ENCODE peak calls at places on chromosomes 1 and 21, in ten cellular contexts. T is tibial nerve, C is H1, K is Peyer's patch, H is GM12892, I is adrenal gland, S is K562, F is ovary, Q is HCT116, E is IMR-90. M is an unnamed sample.

GRCh38 chr1:225329041-225329440 is 98.8 kb downstream of the LBR start:
- DNase-seq in T (no peak), C (no peak), K (no peak), H (no peak), I (no peak), S (no peak), F (no peak), Q (no peak), E (no peak), M (no peak)

GRCh38 chr1:6302568-6302967 is 41.7 kb upstream of the GPR153 start:
- DNase-seq in T (no peak), C (no peak), K (no peak), H (no peak), I (no peak), S (no peak), F (no peak), Q (no peak), E (no peak), M (no peak)

GRCh38 chr1:40110389-40110788 is 13.3 kb upstream of the PPT1 start:
- DNase-seq in T (no peak), C (no peak), K (no peak), H (no peak), I (no peak), S (no peak), F (no peak), Q (no peak), E (no peak), M (no peak)

GRCh38 chr1:230509281-230509977 is 83.3 kb upstream of the PGBD5 start:
- DNase-seq in T (no peak), C (no peak), K (no peak), H (no peak), I (peak), S (no peak), F (no peak), Q (no peak), E (peak), M (no peak)

GRCh38 chr1:221839794-221840395 is 98.0 kb upstream of the DUSP10 start:
- DNase-seq in T (peak), C (no peak), K (no peak), H (peak), I (peak), S (no peak), F (no peak), Q (peak), E (peak), M (no peak)

GRCh38 chr1:173280899-173281660 is 73.9 kb upstream of the TNFSF4 start:
- DNase-seq in T (no peak), C (no peak), K (no peak), H (no peak), I (no peak), S (no peak), F (no peak), Q (no peak), E (peak), M (no peak)

GRCh38 chr21:40827509-40827908 is 19.4 kb downstream of the DSCAM start:
- DNase-seq in T (no peak), C (no peak), K (no peak), H (no peak), I (no peak), S (no peak), F (no peak), Q (no peak), E (no peak), M (no peak)

GRCh38 chr1:240387036-240387435 is 224.9 kb downstream of the GREM2 start:
- DNase-seq in T (no peak), C (no peak), K (no peak), H (no peak), I (no peak), S (no peak), F (no peak), Q (no peak), E (no peak), M (no peak)

GRCh38 chr1:19793360-19794046 is 6.2 kb downstream of the TMCO4 start:
- DNase-seq in T (no peak), C (no peak), K (no peak), H (no peak), I (no peak), S (no peak), F (no peak), Q (no peak), E (no peak), M (no peak)

GRCh38 chr1:174051956-174052355 is 29.8 kb upstream of the RC3H1 start:
- DNase-seq in T (peak), C (no peak), K (no peak), H (no peak), I (no peak), S (no peak), F (no peak), Q (no peak), E (no peak), M (no peak)

GRCh38 chr1:202568466-202569196 is 141.6 kb downstream of the SYT2 start:
- DNase-seq in T (no peak), C (no peak), K (no peak), H (no peak), I (peak), S (no peak), F (no peak), Q (no peak), E (no peak), M (no peak)

GRCh38 chr1:84166797-84167196 is 22.7 kb downstream of the PRKACB start:
- DNase-seq in T (no peak), C (no peak), K (no peak), H (no peak), I (no peak), S (no peak), F (no peak), Q (no peak), E (no peak), M (no peak)

GRCh38 chr1:52234014-52234413 is 92.1 kb downstream of the ZFYVE9 start:
- DNase-seq in T (no peak), C (no peak), K (no peak), H (no peak), I (no peak), S (no peak), F (no peak), Q (no peak), E (no peak), M (no peak)

GRCh38 chr1:23597635-23598388 is 38.5 kb upstream of the ID3 start:
- DNase-seq in T (no peak), C (no peak), K (no peak), H (no peak), I (no peak), S (no peak), F (no peak), Q (no peak), E (no peak), M (no peak)

GRCh38 chr1:74733616-74734484 is 898 bp downstream of the TYW3 start:
- DNase-seq in T (peak), C (no peak), K (peak), H (no peak), I (peak), S (peak), F (no peak), Q (peak), E (peak), M (peak)

GRCh38 chr1:51829058-51829457 is 49.5 kb downstream of the NRDC start:
- DNase-seq in T (no peak), C (no peak), K (no peak), H (no peak), I (no peak), S (no peak), F (no peak), Q (no peak), E (no peak), M (no peak)

GRCh38 chr1:85992756-85993155 is 163.8 kb downstream of the COL24A1 start:
- DNase-seq in T (no peak), C (no peak), K (no peak), H (no peak), I (no peak), S (no peak), F (no peak), Q (no peak), E (peak), M (no peak)

GRCh38 chr1:197915797-197916686 is 1.1 kb upstream of the LHX9 start:
- DNase-seq in T (no peak), C (no peak), K (no peak), H (no peak), I (peak), S (peak), F (peak), Q (peak), E (peak), M (no peak)

GRCh38 chr1:20409971-20410370 is 76.0 kb downstream of the CAMK2N1 start:
- DNase-seq in T (no peak), C (no peak), K (no peak), H (no peak), I (no peak), S (no peak), F (no peak), Q (no peak), E (no peak), M (no peak)

GRCh38 chr1:239308701-239309333 is 77.6 kb upstream of the CHRM3 start:
- DNase-seq in T (no peak), C (peak), K (no peak), H (no peak), I (peak), S (no peak), F (peak), Q (no peak), E (no peak), M (peak)

GRCh38 chr1:19087737-19088594 is 122.1 kb downstream of the UBR4 start:
- DNase-seq in T (no peak), C (no peak), K (no peak), H (no peak), I (no peak), S (no peak), F (no peak), Q (no peak), E (peak), M (no peak)

GRCh38 chr21:15445327-15445726 is 284.5 kb upstream of the USP25 start:
- DNase-seq in T (no peak), C (peak), K (no peak), H (no peak), I (no peak), S (no peak), F (no peak), Q (no peak), E (no peak), M (peak)

GRCh38 chr1:174982971-174983689 is 16.6 kb upstream of the CACYBP start:
- DNase-seq in T (peak), C (no peak), K (no peak), H (no peak), I (peak), S (peak), F (no peak), Q (peak), E (peak), M (no peak)

DNA sequence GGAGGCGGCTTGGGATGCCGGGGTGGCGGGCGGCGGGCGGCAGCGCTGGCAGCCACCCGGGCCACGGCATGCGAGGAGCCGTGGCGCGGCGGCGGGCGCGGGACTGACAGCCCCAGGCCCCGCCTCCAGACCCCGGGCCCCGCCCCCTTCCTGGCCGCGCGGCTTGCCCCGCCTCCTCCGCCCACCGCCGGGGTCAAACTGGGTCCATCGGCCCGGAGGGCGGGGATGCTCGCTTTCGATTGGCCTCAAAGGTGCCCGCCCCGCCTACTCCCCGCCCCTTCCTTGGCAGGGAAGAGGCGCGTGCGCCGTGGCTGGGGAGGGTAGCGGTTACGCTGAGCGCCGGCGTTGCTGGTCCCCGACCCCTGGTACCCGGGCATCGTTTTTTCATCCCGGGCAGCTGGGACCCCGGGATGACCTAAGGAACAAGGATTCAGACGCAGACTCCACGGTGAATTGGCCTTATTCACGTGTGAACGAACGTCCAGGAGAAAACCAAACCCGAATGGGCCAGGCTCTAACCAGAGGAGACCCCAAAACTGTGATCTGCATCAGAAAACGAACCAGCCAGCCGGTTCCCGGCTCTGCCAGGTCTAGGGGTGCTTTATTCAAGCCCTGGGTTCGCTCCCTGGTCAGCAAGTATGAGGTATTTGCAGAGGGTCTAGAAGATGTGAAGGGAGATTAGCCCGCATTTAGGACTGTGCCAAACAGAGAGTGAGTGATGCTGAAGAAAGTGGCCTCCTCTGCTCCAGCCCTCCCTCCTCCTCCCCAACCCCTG is 117.2 kb upstream of the GUCA2B start:
- DNase-seq in T (peak), C (peak), K (peak), H (peak), I (peak), S (peak), F (peak), Q (peak), E (peak), M (peak)
- TF ChIP-seq POLR2A in T (no peak), C (no peak), K (no peak), H (peak), I (no peak), S (peak), F (no peak), Q (peak), E (no peak), M (no peak)

GRCh38 chr1:226994357-226995063 is 54.4 kb downstream of the COQ8A start:
- DNase-seq in T (no peak), C (no peak), K (no peak), H (no peak), I (no peak), S (no peak), F (no peak), Q (no peak), E (no peak), M (no peak)

GRCh38 chr1:226995966-226996332 is 55.9 kb downstream of the COQ8A start:
- DNase-seq in T (no peak), C (no peak), K (no peak), H (no peak), I (no peak), S (no peak), F (no peak), Q (no peak), E (no peak), M (no peak)

GRCh38 chr1:226995064-226995965 is 55.2 kb downstream of the COQ8A start:
- DNase-seq in T (no peak), C (no peak), K (no peak), H (no peak), I (no peak), S (no peak), F (no peak), Q (no peak), E (no peak), M (no peak)

GRCh38 chr1:226991920-226992319 is 51.8 kb downstream of the COQ8A start:
- DNase-seq in T (no peak), C (no peak), K (no peak), H (no peak), I (no peak), S (no peak), F (no peak), Q (no peak), E (no peak), M (no peak)

GRCh38 chr1:226993676-226994356 is 53.7 kb downstream of the COQ8A start:
- DNase-seq in T (no peak), C (no peak), K (no peak), H (no peak), I (no peak), S (no peak), F (no peak), Q (no peak), E (no peak), M (no peak)
- TF ChIP-seq POLR2A in T (no peak), C (no peak), K (no peak), H (no peak), I (no peak), S (no peak), F (no peak), Q (no peak), E (no peak), M (no peak)

GRCh38 chr1:93475691-93476090 is 27.8 kb downstream of the FNBP1L start:
- DNase-seq in T (no peak), C (no peak), K (no peak), H (no peak), I (no peak), S (no peak), F (no peak), Q (no peak), E (no peak), M (no peak)
- TF ChIP-seq POLR2A in T (no peak), C (no peak), K (no peak), H (no peak), I (no peak), S (no peak), F (no peak), Q (no peak), E (no peak), M (no peak)

GRCh38 chr1:156121441-156121840 is 6.9 kb downstream of the LMNA start:
- DNase-seq in T (no peak), C (no peak), K (no peak), H (no peak), I (no peak), S (no peak), F (no peak), Q (no peak), E (no peak), M (no peak)

GRCh38 chr1:156122086-156122485 is 7.6 kb downstream of the LMNA start:
- DNase-seq in T (no peak), C (no peak), K (no peak), H (no peak), I (peak), S (no peak), F (no peak), Q (no peak), E (no peak), M (no peak)

GRCh38 chr1:156124557-156125483 is 10.3 kb downstream of the LMNA start:
- DNase-seq in T (no peak), C (no peak), K (no peak), H (no peak), I (peak), S (no peak), F (no peak), Q (no peak), E (no peak), M (no peak)

GRCh38 chr1:156122519-156123355 is 8.2 kb downstream of the LMNA start:
- DNase-seq in T (peak), C (no peak), K (no peak), H (no peak), I (peak), S (peak), F (peak), Q (no peak), E (peak), M (no peak)

DNA sequence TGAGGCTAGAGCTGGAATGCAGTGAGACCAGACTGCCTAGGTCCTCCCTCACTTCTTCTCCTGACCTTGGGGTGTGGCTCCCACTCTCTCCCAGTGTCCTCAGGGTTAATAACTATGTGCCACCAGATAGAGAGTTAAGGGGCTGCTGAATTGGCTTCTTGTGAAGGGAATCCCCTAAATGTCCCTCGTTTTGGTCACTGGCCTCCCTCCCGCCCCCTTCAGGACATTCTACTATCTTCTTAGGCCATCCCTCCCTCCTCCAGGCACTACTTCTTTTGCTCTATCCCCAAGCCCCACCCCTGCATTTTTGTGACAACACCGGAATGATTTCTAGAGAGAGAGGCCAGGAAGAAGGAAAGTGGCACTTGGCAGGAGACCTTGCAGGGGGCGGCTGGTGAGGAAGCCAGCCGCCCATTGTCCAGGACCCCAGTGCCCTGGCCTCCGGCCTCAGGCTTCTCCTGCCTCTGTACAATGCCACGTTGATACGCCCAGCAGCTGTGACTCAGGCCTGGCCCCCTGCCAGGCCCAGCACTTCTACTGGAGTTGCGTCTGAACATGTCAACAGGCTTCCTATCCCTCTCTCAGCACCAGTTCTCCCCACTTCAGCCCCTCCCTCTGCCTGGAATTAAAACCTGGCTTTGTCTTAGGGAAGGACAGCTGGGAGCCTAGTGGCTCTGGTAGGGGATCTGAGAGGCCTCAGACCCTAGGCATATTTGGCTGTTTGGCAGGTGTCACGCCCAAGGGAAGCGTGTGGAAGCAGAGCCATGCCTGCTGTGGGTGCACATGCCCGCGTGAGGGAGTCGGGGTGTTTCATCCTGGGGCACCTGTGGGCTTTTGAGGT is 9.1 kb downstream of the LMNA start:
- DNase-seq in T (peak), C (no peak), K (peak), H (no peak), I (peak), S (peak), F (peak), Q (peak), E (peak), M (no peak)
- TF ChIP-seq POLR2A in T (peak), C (peak), K (peak), H (no peak), I (peak), S (no peak), F (peak), Q (no peak), E (peak), M (no peak)

GRCh38 chr1:112618721-112619517 is at the start of gene ST7L:
- DNase-seq in T (peak), C (no peak), K (peak), H (no peak), I (peak), S (peak), F (peak), Q (peak), E (peak), M (no peak)
- TF ChIP-seq POLR2A in T (no peak), C (peak), K (no peak), H (peak), I (no peak), S (peak), F (no peak), Q (no peak), E (no peak), M (peak)

M was measured in GM12891.